ENCODE peak calls at places on chromosomes 7 and 10, in ten cellular contexts. N, V, F, O, Z, A, E, L, B and J are unnamed samples.

GRCh38 chr7:134067164-134067563 is 60.0 kb upstream of the LRGUK start:
- DNase-seq in N (no peak), V (no peak), F (no peak), O (no peak), Z (no peak), A (no peak), E (no peak), L (no peak), B (no peak), J (no peak)

GRCh38 chr7:143892527-143893300 is 9.3 kb downstream of the TCAF1 start:
- DNase-seq in N (peak), V (no peak), F (peak), O (peak), Z (peak), A (no peak), E (peak), L (no peak), B (no peak), J (no peak)

GRCh38 chr10:30422981-30423654 is 10.9 kb upstream of the MAP3K8 start:
- DNase-seq in N (peak), V (no peak), F (peak), O (peak), Z (no peak), A (no peak), E (no peak), L (peak), B (no peak), J (peak)

GRCh38 chr10:24617771-24618396 is 105.8 kb downstream of the ARHGAP21 start:
- DNase-seq in N (peak), V (no peak), F (peak), O (peak), Z (no peak), A (no peak), E (no peak), L (peak), B (no peak), J (peak)

GRCh38 chr7:50739744-50740455 is 42.8 kb downstream of the GRB10 start:
- DNase-seq in N (no peak), V (peak), F (peak), O (peak), Z (peak), A (no peak), E (no peak), L (no peak), B (no peak), J (no peak)

GRCh38 chr10:25556457-25556856 is 377.6 kb upstream of the MYO3A start:
- DNase-seq in N (peak), V (no peak), F (peak), O (peak), Z (no peak), A (no peak), E (no peak), L (no peak), B (no peak), J (no peak)

GRCh38 chr10:118407742-118408141 is 65.6 kb upstream of the FAM204A start:
- DNase-seq in N (no peak), V (no peak), F (no peak), O (no peak), Z (no peak), A (no peak), E (no peak), L (no peak), B (no peak), J (no peak)

GRCh38 chr10:22984066-22984465 is 56.2 kb downstream of the ARMC3 start:
- DNase-seq in N (no peak), V (no peak), F (no peak), O (no peak), Z (no peak), A (no peak), E (no peak), L (no peak), B (no peak), J (no peak)

GRCh38 chr7:5053175-5053574 is 7.5 kb downstream of the RBAK start:
- DNase-seq in N (no peak), V (no peak), F (no peak), O (no peak), Z (no peak), A (no peak), E (no peak), L (no peak), B (no peak), J (no peak)

GRCh38 chr10:74924251-74924954 is 98.0 kb downstream of the KAT6B start:
- DNase-seq in N (peak), V (no peak), F (peak), O (peak), Z (no peak), A (no peak), E (no peak), L (no peak), B (no peak), J (no peak)

GRCh38 chr10:108392286-108392685 is 1227.8 kb upstream of the SORCS1 start:
- DNase-seq in N (no peak), V (no peak), F (peak), O (peak), Z (no peak), A (no peak), E (no peak), L (no peak), B (no peak), J (no peak)

GRCh38 chr10:114301951-114302710 is 63.1 kb downstream of the VWA2 start:
- DNase-seq in N (no peak), V (peak), F (peak), O (no peak), Z (no peak), A (no peak), E (no peak), L (no peak), B (no peak), J (peak)

GRCh38 chr10:104080762-104081161 is 4.9 kb downstream of the COL17A1 start:
- DNase-seq in N (peak), V (no peak), F (peak), O (peak), Z (peak), A (peak), E (no peak), L (no peak), B (peak), J (no peak)

GRCh38 chr10:102504179-102504975 is 605 bp downstream of the SUFU start:
- DNase-seq in N (peak), V (no peak), F (peak), O (peak), Z (no peak), A (peak), E (no peak), L (peak), B (no peak), J (peak)

GRCh38 chr7:24956021-24956420 is 24.0 kb downstream of the OSBPL3 start:
- DNase-seq in N (no peak), V (no peak), F (peak), O (peak), Z (no peak), A (no peak), E (no peak), L (no peak), B (no peak), J (no peak)

GRCh38 chr7:146878901-146879300 is 762.3 kb downstream of the CNTNAP2 start:
- DNase-seq in N (no peak), V (no peak), F (no peak), O (no peak), Z (no peak), A (no peak), E (no peak), L (no peak), B (no peak), J (no peak)

GRCh38 chr10:115947104-115947503 is 325.9 kb downstream of the GFRA1 start:
- DNase-seq in N (no peak), V (no peak), F (peak), O (peak), Z (no peak), A (no peak), E (no peak), L (no peak), B (no peak), J (no peak)

GRCh38 chr7:149216402-149216801 is 21.1 kb downstream of the ZNF282 start:
- DNase-seq in N (no peak), V (no peak), F (no peak), O (peak), Z (no peak), A (no peak), E (no peak), L (no peak), B (no peak), J (no peak)

GRCh38 chr7:94154858-94155257 is 150.7 kb upstream of the BET1 start:
- DNase-seq in N (no peak), V (no peak), F (peak), O (no peak), Z (no peak), A (no peak), E (no peak), L (no peak), B (no peak), J (no peak)

GRCh38 chr10:76492026-76492425 is 1060.6 kb downstream of the LRMDA start:
- DNase-seq in N (no peak), V (no peak), F (peak), O (peak), Z (no peak), A (no peak), E (no peak), L (no peak), B (no peak), J (no peak)

GRCh38 chr7:55557666-55558188 is 14.6 kb downstream of the VOPP1 start:
- DNase-seq in N (no peak), V (no peak), F (no peak), O (no peak), Z (no peak), A (no peak), E (no peak), L (no peak), B (no peak), J (no peak)

GRCh38 chr10:92492748-92493240 is 81.1 kb downstream of the IDE start:
- DNase-seq in N (no peak), V (no peak), F (peak), O (no peak), Z (no peak), A (no peak), E (no peak), L (no peak), B (no peak), J (no peak)

GRCh38 chr7:44587843-44588711 is 6.0 kb upstream of the TMED4 start:
- DNase-seq in N (peak), V (no peak), F (peak), O (peak), Z (peak), A (peak), E (peak), L (no peak), B (peak), J (no peak)

GRCh38 chr10:132075909-132076577 is 10.3 kb downstream of the JAKMIP3 start:
- DNase-seq in N (no peak), V (no peak), F (no peak), O (no peak), Z (no peak), A (no peak), E (no peak), L (no peak), B (no peak), J (no peak)

GRCh38 chr7:118563311-118563710 is 338.8 kb downstream of the ANKRD7 start:
- DNase-seq in N (no peak), V (no peak), F (no peak), O (no peak), Z (no peak), A (no peak), E (no peak), L (no peak), B (no peak), J (no peak)

GRCh38 chr7:117072620-117073118 is 119.4 kb downstream of the ST7 start:
- DNase-seq in N (no peak), V (peak), F (peak), O (peak), Z (peak), A (peak), E (peak), L (peak), B (peak), J (peak)

GRCh38 chr10:132856869-132857524 is 71.0 kb upstream of the NKX6-2 start:
- DNase-seq in N (no peak), V (no peak), F (no peak), O (no peak), Z (no peak), A (no peak), E (no peak), L (peak), B (no peak), J (peak)

GRCh38 chr7:48035967-48036478 is 680 bp downstream of the C7orf57 start:
- DNase-seq in N (peak), V (no peak), F (peak), O (peak), Z (no peak), A (peak), E (peak), L (peak), B (peak), J (peak)

GRCh38 chr7:73758581-73759138 is 11.4 kb downstream of the CLDN3 start:
- DNase-seq in N (no peak), V (no peak), F (no peak), O (no peak), Z (no peak), A (no peak), E (no peak), L (no peak), B (no peak), J (no peak)

GRCh38 chr10:132299381-132300336 is 8.1 kb downstream of the STK32C start:
- DNase-seq in N (no peak), V (no peak), F (no peak), O (no peak), Z (no peak), A (no peak), E (no peak), L (no peak), B (no peak), J (no peak)